ENCODE peak calls at places on chromosomes 2 and 18, in six cellular contexts. I, K, J, M, Q and E are unnamed samples.

GRCh38 chr2:202064206-202064880 is 8.7 kb upstream of the KIAA2012 start:
- DNase-seq in I (peak), K (peak), J (peak), M (peak), Q (no peak), E (peak)

GRCh38 chr2:99811544-99811943 is 321.7 kb upstream of the REV1 start:
- DNase-seq in I (peak), K (peak), J (no peak), M (no peak), Q (no peak), E (no peak)

GRCh38 chr2:178844269-178844668 is 37.0 kb upstream of the TTN start:
- DNase-seq in I (no peak), K (no peak), J (no peak), M (no peak), Q (no peak), E (no peak)

GRCh38 chr2:125658583-125658982 is 997.4 kb upstream of the GYPC start:
- DNase-seq in I (no peak), K (no peak), J (no peak), M (no peak), Q (no peak), E (no peak)

GRCh38 chr2:159022019-159022418 is 53.6 kb downstream of the TANC1 start:
- DNase-seq in I (no peak), K (no peak), J (no peak), M (no peak), Q (no peak), E (no peak)

GRCh38 chr2:20350105-20350712 is 435 bp downstream of the PUM2 start:
- DNase-seq in I (no peak), K (no peak), J (peak), M (peak), Q (no peak), E (no peak)

GRCh38 chr2:98454073-98454472 is 9.4 kb downstream of the INPP4A start:
- DNase-seq in I (no peak), K (no peak), J (no peak), M (peak), Q (no peak), E (no peak)

GRCh38 chr2:10352361-10352760 is 49.7 kb downstream of the HPCAL1 start:
- DNase-seq in I (no peak), K (no peak), J (no peak), M (no peak), Q (no peak), E (no peak)

GRCh38 chr2:236641051-236641450 is 71.4 kb downstream of the ACKR3 start:
- DNase-seq in I (no peak), K (no peak), J (no peak), M (no peak), Q (no peak), E (no peak)

GRCh38 chr18:50231621-50232020 is 34.7 kb downstream of the CFAP53 start:
- DNase-seq in I (no peak), K (no peak), J (no peak), M (no peak), Q (no peak), E (no peak)

GRCh38 chr2:126657636-126658315 is 1.8 kb downstream of the GYPC start:
- DNase-seq in I (peak), K (peak), J (peak), M (peak), Q (peak), E (no peak)

GRCh38 chr2:236848467-236848866 is 237.2 kb upstream of the COPS8 start:
- DNase-seq in I (no peak), K (no peak), J (no peak), M (peak), Q (no peak), E (no peak)

GRCh38 chr2:236963631-236964030 is 122.1 kb upstream of the COPS8 start:
- DNase-seq in I (no peak), K (no peak), J (no peak), M (no peak), Q (no peak), E (no peak)

GRCh38 chr2:216316743-216317142 is 55.5 kb downstream of the MARCHF4 start:
- DNase-seq in I (no peak), K (peak), J (no peak), M (no peak), Q (no peak), E (no peak)

GRCh38 chr2:140836826-140837225 is 1294.0 kb downstream of the LRP1B start:
- DNase-seq in I (no peak), K (no peak), J (no peak), M (no peak), Q (no peak), E (no peak)

GRCh38 chr18:45738660-45739059 is 14.7 kb downstream of the SLC14A1 start:
- DNase-seq in I (no peak), K (no peak), J (no peak), M (peak), Q (no peak), E (no peak)

GRCh38 chr2:27977623-27978312 is 87.2 kb downstream of the BABAM2 start:
- DNase-seq in I (peak), K (peak), J (no peak), M (no peak), Q (peak), E (no peak)

GRCh38 chr2:240714747-240715725 is 23.4 kb downstream of the AQP12A start:
- DNase-seq in I (no peak), K (no peak), J (no peak), M (peak), Q (peak), E (no peak)

GRCh38 chr2:42100696-42101585 is 53.1 kb downstream of the PKDCC start:
- DNase-seq in I (no peak), K (peak), J (peak), M (peak), Q (peak), E (no peak)

GRCh38 chr2:119283873-119284331 is 60.3 kb downstream of the STEAP3 start:
- DNase-seq in I (peak), K (peak), J (no peak), M (no peak), Q (peak), E (peak)

GRCh38 chr2:225122582-225123486 is 80.6 kb upstream of the DOCK10 start:
- DNase-seq in I (no peak), K (peak), J (no peak), M (peak), Q (no peak), E (peak)

GRCh38 chr18:48672671-48673340 is 134.0 kb downstream of the CTIF start:
- DNase-seq in I (no peak), K (no peak), J (no peak), M (no peak), Q (no peak), E (no peak)

GRCh38 chr2:165584126-165584525 is 114.6 kb downstream of the CSRNP3 start:
- DNase-seq in I (no peak), K (no peak), J (no peak), M (no peak), Q (no peak), E (no peak)

GRCh38 chr2:168660859-168661258 is 141.6 kb upstream of the NOSTRIN start:
- DNase-seq in I (no peak), K (no peak), J (no peak), M (no peak), Q (no peak), E (no peak)

GRCh38 chr18:32349728-32350395 is 120.8 kb downstream of the GAREM1 start:
- DNase-seq in I (peak), K (peak), J (no peak), M (no peak), Q (peak), E (no peak)

GRCh38 chr18:63817441-63818051 is 42.3 kb downstream of the SERPINB7 start:
- DNase-seq in I (no peak), K (peak), J (no peak), M (no peak), Q (no peak), E (peak)

GRCh38 chr2:181456660-181457120 is 496 bp upstream of the ITGA4 start:
- DNase-seq in I (no peak), K (no peak), J (peak), M (peak), Q (peak), E (no peak)

GRCh38 chr2:63849381-63850203 is 7.9 kb downstream of the UGP2 start:
- DNase-seq in I (no peak), K (peak), J (no peak), M (peak), Q (no peak), E (no peak)

GRCh38 chr2:134360750-134361487 is 107.0 kb downstream of the MGAT5 start:
- DNase-seq in I (no peak), K (peak), J (no peak), M (no peak), Q (no peak), E (no peak)

GRCh38 chr2:18299423-18300212 is 260.8 kb downstream of the RDH14 start:
- DNase-seq in I (no peak), K (peak), J (peak), M (peak), Q (no peak), E (no peak)

GRCh38 chr2:197255550-197255949 is 55.0 kb downstream of the ANKRD44 start:
- DNase-seq in I (no peak), K (peak), J (peak), M (peak), Q (peak), E (no peak)
- H3K4me3 ChIP-seq in I (no peak), K (no peak), J (peak), M (no peak), Q (no peak), E (no peak)

GRCh38 chr18:57980573-57981348 is 63.3 kb upstream of the NEDD4L start:
- DNase-seq in I (no peak), K (no peak), J (no peak), M (peak), Q (no peak), E (no peak)

GRCh38 chr18:57975805-57976204 is 68.2 kb upstream of the NEDD4L start:
- DNase-seq in I (no peak), K (no peak), J (no peak), M (no peak), Q (no peak), E (no peak)

GRCh38 chr18:57974585-57974984 is 69.4 kb upstream of the NEDD4L start:
- DNase-seq in I (no peak), K (no peak), J (no peak), M (no peak), Q (no peak), E (no peak)

GRCh38 chr18:57973889-57974288 is 70.1 kb upstream of the NEDD4L start:
- DNase-seq in I (no peak), K (no peak), J (no peak), M (no peak), Q (no peak), E (no peak)

GRCh38 chr18:57976230-57976773 is 67.7 kb upstream of the NEDD4L start:
- DNase-seq in I (no peak), K (no peak), J (no peak), M (no peak), Q (no peak), E (no peak)
- H3K4me3 ChIP-seq in I (no peak), K (no peak), J (no peak), M (no peak), Q (no peak), E (no peak)

DNA sequence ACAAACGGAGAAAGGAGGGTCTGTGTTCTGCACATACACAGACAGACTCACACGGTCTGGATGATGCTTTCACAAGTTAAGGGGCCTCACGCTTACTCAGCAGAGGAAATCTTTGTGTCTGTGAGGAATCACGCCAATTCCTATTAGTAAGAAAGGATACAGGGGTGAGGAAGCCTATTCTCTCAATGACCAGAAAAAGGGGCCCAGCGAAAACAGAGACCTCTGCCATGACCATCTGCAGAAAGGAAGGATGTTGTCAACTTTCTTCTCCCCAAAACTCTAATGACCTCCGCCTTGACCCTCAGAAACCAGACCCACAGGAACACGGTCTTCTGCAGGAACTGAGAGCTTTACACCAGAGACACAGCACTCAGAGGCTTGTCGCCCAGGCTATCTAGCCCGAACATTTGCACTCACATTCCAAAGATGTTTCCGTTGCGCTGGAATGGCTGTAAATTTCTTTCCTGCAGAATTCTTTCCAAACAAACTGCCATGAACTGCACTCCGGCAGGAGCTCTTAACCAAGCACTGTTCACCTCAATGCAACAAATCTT is 186.3 kb downstream of the TCF4 start:
- DNase-seq in I (peak), K (peak), J (peak), M (peak), Q (no peak), E (no peak)
- H3K4me3 ChIP-seq in I (peak), K (peak), J (peak), M (peak), Q (peak), E (no peak)

GRCh38 chr2:31136000-31136399 is 2.2 kb downstream of the GALNT14 start:
- DNase-seq in I (no peak), K (no peak), J (no peak), M (no peak), Q (no peak), E (no peak)

GRCh38 chr2:31138037-31138962 is at the start of gene GALNT14:
- DNase-seq in I (no peak), K (peak), J (peak), M (peak), Q (peak), E (no peak)

GRCh38 chr2:31134450-31134849 is 3.8 kb downstream of the GALNT14 start:
- DNase-seq in I (no peak), K (no peak), J (no peak), M (no peak), Q (no peak), E (no peak)

GRCh38 chr2:31137211-31138036 is 816 bp downstream of the GALNT14 start:
- DNase-seq in I (no peak), K (no peak), J (peak), M (peak), Q (peak), E (no peak)

DNA sequence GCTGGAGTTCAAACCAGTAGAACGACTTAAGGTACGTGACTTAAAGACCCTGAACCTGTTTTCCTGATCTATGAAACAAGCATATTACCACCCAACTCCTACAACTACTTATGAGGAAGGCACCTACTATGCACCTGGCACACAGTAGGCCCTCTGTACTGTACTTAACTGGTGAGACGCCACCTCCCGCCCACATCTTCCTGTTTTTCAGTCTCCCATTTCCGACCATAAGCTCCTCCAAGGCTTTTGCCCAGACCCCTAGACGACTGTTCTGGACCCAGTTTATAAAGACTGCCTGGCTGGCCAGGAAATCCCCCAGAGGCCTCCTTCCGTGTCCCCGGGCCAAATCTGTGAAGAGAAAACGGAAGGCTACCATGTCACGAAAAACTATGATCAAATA is 1.5 kb downstream of the GALNT14 start:
- DNase-seq in I (no peak), K (no peak), J (no peak), M (no peak), Q (no peak), E (no peak)
- H3K4me3 ChIP-seq in I (peak), K (no peak), J (no peak), M (peak), Q (no peak), E (no peak)

GRCh38 chr18:9106094-9106493 is 3.6 kb downstream of the NDUFV2 start:
- DNase-seq in I (no peak), K (no peak), J (no peak), M (no peak), Q (no peak), E (no peak)

GRCh38 chr18:9105420-9105819 is 2.9 kb downstream of the NDUFV2 start:
- DNase-seq in I (no peak), K (no peak), J (no peak), M (no peak), Q (no peak), E (no peak)

GRCh38 chr18:9109523-9109922 is 7.0 kb downstream of the NDUFV2 start:
- DNase-seq in I (no peak), K (peak), J (no peak), M (no peak), Q (no peak), E (no peak)

GRCh38 chr18:9108911-9109310 is 6.4 kb downstream of the NDUFV2 start:
- DNase-seq in I (no peak), K (no peak), J (no peak), M (no peak), Q (no peak), E (no peak)

GRCh38 chr18:9106800-9107574 is 4.5 kb downstream of the NDUFV2 start:
- DNase-seq in I (no peak), K (no peak), J (no peak), M (no peak), Q (no peak), E (no peak)
- H3K4me3 ChIP-seq in I (peak), K (no peak), J (no peak), M (peak), Q (peak), E (no peak)

GRCh38 chr2:9315280-9315847 is 108.0 kb downstream of the ITGB1BP1 start:
- DNase-seq in I (no peak), K (no peak), J (no peak), M (peak), Q (no peak), E (no peak)

GRCh38 chr2:9318461-9319337 is 104.6 kb downstream of the ITGB1BP1 start:
- DNase-seq in I (no peak), K (peak), J (no peak), M (no peak), Q (peak), E (no peak)

GRCh38 chr2:9313443-9313842 is 106.8 kb downstream of the ASAP2 start:
- DNase-seq in I (no peak), K (no peak), J (no peak), M (no peak), Q (no peak), E (no peak)

GRCh38 chr2:9317559-9317958 is 105.8 kb downstream of the ITGB1BP1 start:
- DNase-seq in I (no peak), K (no peak), J (no peak), M (no peak), Q (no peak), E (no peak)

GRCh38 chr2:9319338-9319715 is 104.0 kb downstream of the ITGB1BP1 start:
- DNase-seq in I (no peak), K (no peak), J (no peak), M (no peak), Q (no peak), E (no peak)
- H3K4me3 ChIP-seq in I (no peak), K (no peak), J (no peak), M (no peak), Q (no peak), E (no peak)

GRCh38 chr2:196356332-196356731 is 185.0 kb upstream of the STK17B start:
- DNase-seq in I (no peak), K (peak), J (no peak), M (no peak), Q (no peak), E (no peak)
- H3K4me3 ChIP-seq in I (no peak), K (peak), J (no peak), M (no peak), Q (peak), E (no peak)

DNA sequence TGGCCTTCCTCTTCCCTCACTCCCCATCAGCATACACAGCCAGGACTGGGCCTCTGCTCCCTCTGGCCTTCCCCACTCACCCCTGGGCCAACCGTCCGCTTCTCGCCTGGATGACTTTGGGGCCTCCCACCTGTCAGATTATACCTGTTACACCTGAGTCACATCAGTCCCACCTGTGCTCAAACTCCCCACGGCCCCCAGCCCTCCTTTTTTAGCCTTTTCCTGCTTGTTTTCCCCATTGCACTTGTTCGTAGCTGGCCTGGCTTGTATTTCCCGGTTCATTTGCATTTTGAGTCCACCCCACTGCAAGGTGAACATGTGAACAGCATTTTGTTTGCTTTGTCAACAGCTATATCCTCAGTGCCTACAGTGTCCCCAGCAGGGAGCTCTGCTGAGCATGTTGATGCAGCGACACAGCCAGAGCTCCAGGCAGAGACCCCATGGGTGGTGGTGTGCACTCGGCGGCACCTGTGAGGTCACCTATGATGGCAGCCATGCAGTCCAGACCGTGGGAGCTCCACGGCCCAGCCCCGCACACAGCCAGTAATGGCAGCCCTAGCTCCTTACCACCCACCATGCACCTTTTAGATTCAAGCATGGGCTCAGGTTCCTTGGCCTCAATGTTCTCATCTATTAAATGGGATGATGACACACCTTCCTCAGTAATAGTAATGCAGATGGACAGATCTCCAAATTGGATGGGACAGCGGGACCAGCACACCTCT is 276.4 kb upstream of the HS6ST1 start:
- DNase-seq in I (no peak), K (no peak), J (no peak), M (no peak), Q (no peak), E (peak)
- H3K4me3 ChIP-seq in I (no peak), K (no peak), J (no peak), M (no peak), Q (no peak), E (no peak)